ENCODE peak calls at places on chromosomes 2 and 18, in four cellular contexts. T is stimulated activated CD4-positive, alpha-beta T cell treated with anti-CD3 and anti-CD28 coated beads, Interleukin-4, amount 100 ng/mL, for 1 hour; A is NCI-H2081; F is NCI-H1092. R is an unnamed sample.

GRCh38 chr2:53826587-53827397 is 33.0 kb downstream of the GPR75 start:
- DNase-seq in T (no peak), A (no peak), F (no peak), R (no peak)

GRCh38 chr18:79275992-79276391 is 119.7 kb upstream of the NFATC1 start:
- DNase-seq in T (no peak), A (no peak), F (no peak), R (no peak)

GRCh38 chr18:76564117-76564516 is 69.1 kb upstream of the ZNF516 start:
- DNase-seq in T (no peak), A (no peak), F (no peak), R (no peak)

GRCh38 chr2:16755377-16755776 is 89.7 kb upstream of the CYRIA start:
- DNase-seq in T (no peak), A (no peak), F (no peak), R (no peak)

GRCh38 chr2:134576478-134576877 is 142.3 kb downstream of the TMEM163 start:
- DNase-seq in T (no peak), A (no peak), F (no peak), R (no peak)

GRCh38 chr2:5691659-5692529 is at the start of gene SOX11:
- DNase-seq in T (no peak), A (peak), F (peak), R (peak)

GRCh38 chr2:123438277-123439050 is 586.6 kb upstream of the CNTNAP5 start:
- DNase-seq in T (no peak), A (no peak), F (no peak), R (no peak)

GRCh38 chr2:6730821-6731220 is 134.9 kb downstream of the CMPK2 start:
- DNase-seq in T (no peak), A (no peak), F (no peak), R (no peak)